ENCODE peak calls at places on chromosomes 16 and 17, in eight cellular contexts. J is brain microvascular endothelial cell, K is cardiac fibroblast, H is HCT116, V is tibial nerve, R is fibroblast of the aortic adventitia, C is foreskin fibroblast, X is lower leg skin. Y is an unnamed sample.
A peak's percentile ranks its signal among the peaks of the same experiment; 100 is the strongest.

GRCh38 chr16:85554114-85554790 is 58.9 kb upstream of the GSE1 start:
- DNase-seq in C (peak; percentile 80), H (peak; percentile 80), J (peak; percentile 61), V (peak; percentile 78), K (peak; percentile 84), X (peak; percentile 95), R (peak; percentile 89), Y (peak; percentile 93)

GRCh38 chr17:82536220-82537201 is 17.0 kb downstream of the FOXK2 start:
- DNase-seq in J (peak; percentile 67), V (peak; percentile 52), X (no peak), R (peak; percentile 87), C (peak; percentile 62), K (peak; percentile 89), H (no peak), Y (peak; percentile 95)

GRCh38 chr17:79459846-79460245 is 151.0 kb downstream of the RBFOX3 start:
- DNase-seq in H (no peak), C (no peak), V (no peak), X (no peak), R (no peak), K (no peak), J (no peak), Y (no peak)

GRCh38 chr17:11389583-11389982 is 148.6 kb downstream of the SHISA6 start:
- DNase-seq in H (no peak), K (no peak), V (no peak), C (no peak), R (no peak), J (no peak), X (no peak), Y (no peak)

GRCh38 chr17:50375858-50376538 is 3.0 kb downstream of the EME1 start:
- DNase-seq in K (no peak), C (no peak), H (no peak), R (no peak), V (no peak), X (no peak), J (no peak), Y (no peak)

GRCh38 chr16:89922884-89923639 is at the start of gene TUBB3:
- DNase-seq in K (peak; percentile 79), X (no peak), V (no peak), C (peak; percentile 85), R (peak; percentile 77), J (peak; percentile 72), H (peak; percentile 56), Y (peak; percentile 79)

GRCh38 chr17:1796800-1797199 is 32.9 kb downstream of the SMYD4 start:
- DNase-seq in J (no peak), C (no peak), R (peak; percentile 40), K (no peak), X (no peak), V (no peak), H (no peak), Y (peak; percentile 49)

GRCh38 chr16:85491798-85492616 is 121.1 kb upstream of the GSE1 start:
- DNase-seq in C (no peak), R (peak; percentile 65), K (no peak), V (no peak), J (no peak), X (peak; percentile 92), H (peak; percentile 41), Y (no peak)

GRCh38 chr16:735982-736453 is 4.8 kb downstream of the CIAO3 start:
- DNase-seq in R (no peak), K (no peak), C (no peak), J (no peak), H (no peak), X (no peak), V (no peak), Y (no peak)

GRCh38 chr17:489758-490329 is 137.2 kb upstream of the RPH3AL start:
- DNase-seq in C (peak; percentile 46), H (no peak), V (no peak), K (peak; percentile 32), R (peak; percentile 25), J (no peak), X (no peak), Y (peak; percentile 52)

GRCh38 chr17:77936881-77937280 is 21.6 kb upstream of the TNRC6C start:
- DNase-seq in K (no peak), J (no peak), C (no peak), V (no peak), H (no peak), R (no peak), X (no peak), Y (no peak)

GRCh38 chr17:72122668-72123495 is 2.1 kb downstream of the SOX9 start:
- DNase-seq in J (no peak), V (no peak), C (peak; percentile 39), R (peak; percentile 37), X (peak; percentile 87), K (peak; percentile 43), H (no peak), Y (peak; percentile 63)

GRCh38 chr16:47995354-47995753 is 160.4 kb downstream of the ABCC12 start:
- DNase-seq in K (no peak), C (no peak), H (no peak), R (no peak), X (no peak), J (no peak), V (no peak), Y (no peak)

DNA sequence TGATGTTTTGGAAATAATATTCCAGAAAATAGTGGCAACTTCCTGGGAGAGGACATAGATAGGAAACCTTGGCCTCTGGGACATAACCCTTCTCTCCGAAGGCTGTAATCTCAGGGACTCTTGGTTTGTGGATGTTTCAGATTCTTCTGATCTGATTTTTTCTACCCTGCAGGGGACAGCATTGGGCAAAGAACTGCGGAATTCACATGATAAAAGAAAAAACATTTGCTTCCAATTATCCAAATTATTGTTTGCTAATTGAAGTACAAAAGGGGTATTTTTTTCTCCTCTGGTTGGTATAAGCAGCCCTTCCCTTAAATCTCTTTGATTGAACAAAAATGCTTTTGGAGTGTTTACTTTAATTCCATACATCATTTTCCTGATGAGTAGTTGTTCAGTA is 251.7 kb upstream of the IRX3 start:
- DNase-seq in R (peak; percentile 17), K (peak; percentile 19), V (no peak), J (no peak), H (no peak), C (no peak), X (no peak), Y (no peak)
- TF ChIP-seq CTCF in R (peak; percentile 28), K (peak; percentile 22), V (no peak), J (peak; percentile 32), H (no peak), C (peak; percentile 30), X (no peak), Y (no peak)

GRCh38 chr16:19116711-19117449 is 3.1 kb downstream of the ITPRIPL2 start:
- DNase-seq in K (peak; percentile 52), H (no peak), J (no peak), V (no peak), C (no peak), X (no peak), R (no peak), Y (peak; percentile 59)

GRCh38 chr16:19110537-19111391 is 3.0 kb upstream of the ITPRIPL2 start:
- DNase-seq in K (no peak), V (no peak), X (no peak), C (no peak), R (no peak), H (no peak), J (no peak), Y (no peak)

GRCh38 chr16:19114359-19115147 is 789 bp downstream of the ITPRIPL2 start:
- DNase-seq in X (peak; percentile 93), V (peak; percentile 47), K (peak; percentile 77), J (no peak), R (peak; percentile 65), C (peak; percentile 59), H (no peak), Y (peak; percentile 80)

GRCh38 chr16:19115148-19116021 is 1.6 kb downstream of the ITPRIPL2 start:
- DNase-seq in K (peak; percentile 23), R (no peak), V (no peak), H (no peak), C (no peak), J (no peak), X (no peak), Y (no peak)

DNA sequence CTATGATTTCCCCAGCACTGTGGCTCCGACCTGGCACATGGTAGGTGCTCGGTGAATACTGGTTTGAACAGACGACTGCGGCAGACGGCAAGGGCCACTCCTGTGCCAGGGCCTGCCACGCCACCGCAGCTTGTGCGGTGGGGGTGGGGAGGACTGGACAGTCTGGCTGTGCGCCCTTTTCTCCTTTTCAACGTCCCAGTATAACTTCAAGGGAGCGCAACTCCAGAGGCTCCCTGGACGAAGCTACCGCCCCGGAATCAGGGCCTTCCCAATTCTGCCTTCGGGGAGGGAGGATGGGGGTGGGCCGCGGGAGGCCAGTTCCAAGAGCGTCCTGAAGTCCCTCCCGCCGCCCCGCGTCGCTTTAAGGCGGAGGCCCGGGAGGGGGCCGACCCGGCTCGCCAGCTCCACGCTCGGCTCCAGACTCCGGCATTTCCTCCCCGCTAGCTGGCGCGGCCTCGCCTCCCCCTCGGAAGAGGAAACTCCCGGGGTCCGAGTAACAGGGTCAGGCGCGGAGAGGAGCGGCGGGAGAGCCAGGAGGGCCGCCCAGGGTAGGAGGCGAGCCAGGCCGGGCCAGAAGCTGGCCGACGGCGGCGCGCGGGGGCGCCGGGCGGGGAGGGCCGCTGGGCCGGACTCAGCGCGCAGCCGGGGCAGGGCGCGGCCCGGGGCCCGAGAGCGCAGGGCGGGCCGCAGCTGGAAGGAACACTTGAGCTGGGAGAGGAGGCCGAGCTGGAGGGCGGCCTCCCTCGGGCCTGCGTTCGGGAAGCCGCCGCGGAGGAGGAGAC is at the start of gene ITPRIPL2:
- DNase-seq in H (peak; percentile 79), C (peak; percentile 95), R (peak; percentile 91), V (peak; percentile 75), J (peak; percentile 70), K (peak; percentile 95), X (peak; percentile 97), Y (peak; percentile 96)
- H3K4me3 ChIP-seq in H (peak within 1 kb of the TSS; percentile 59), C (peak within 1 kb of the TSS; percentile 76), R (peak within 1 kb of the TSS; percentile 80), V (peak within 1 kb of the TSS; percentile 88), J (peak within 1 kb of the TSS; percentile 73), K (peak within 1 kb of the TSS; percentile 65), X (peak within 1 kb of the TSS; percentile 42), Y (peak within 1 kb of the TSS; percentile 73)

GRCh38 chr17:81033535-81034167 is 1.3 kb upstream of the BAIAP2 start:
- DNase-seq in C (no peak), V (no peak), J (no peak), H (no peak), K (no peak), R (no peak), X (no peak), Y (no peak)

GRCh38 chr17:81034168-81034777 is 678 bp upstream of the BAIAP2 start:
- DNase-seq in K (no peak), J (no peak), R (no peak), H (no peak), V (no peak), X (no peak), C (no peak), Y (no peak)

GRCh38 chr17:81035389-81036127 is 607 bp downstream of the BAIAP2 start:
- DNase-seq in J (no peak), C (no peak), K (no peak), V (no peak), H (no peak), R (peak; percentile 50), X (no peak), Y (no peak)

GRCh38 chr17:81036128-81036891 is 1.4 kb downstream of the BAIAP2 start:
- DNase-seq in V (no peak), H (no peak), X (no peak), R (peak; percentile 50), K (no peak), C (no peak), J (no peak), Y (no peak)

GRCh38 chr17:81034779-81035388 is at the start of gene BAIAP2:
- DNase-seq in J (peak; percentile 85), V (peak; percentile 93), C (peak; percentile 93), K (peak; percentile 93), R (peak; percentile 91), H (peak; percentile 90), X (peak; percentile 99), Y (peak; percentile 95)
- TF ChIP-seq CTCF in J (peak; percentile 9), V (no peak), C (no peak), K (no peak), R (no peak), H (no peak), X (no peak), Y (no peak)

GRCh38 chr17:42122371-42123303 is at the start of gene HSPB9:
- DNase-seq in J (no peak), R (no peak), K (no peak), C (no peak), H (no peak), V (no peak), X (no peak), Y (peak; percentile 40)
- H3K4me3 ChIP-seq in J (no peak within 1 kb of the TSS), R (no peak within 1 kb of the TSS), K (no peak within 1 kb of the TSS), C (no peak within 1 kb of the TSS), H (no peak within 1 kb of the TSS), V (peak within 1 kb of the TSS; percentile 18), X (no peak within 1 kb of the TSS), Y (no peak within 1 kb of the TSS)